ENCODE peak calls at places on chromosomes 5 and 9, in six cellular contexts. H, F, I, C, O and J are unnamed samples.

GRCh38 chr5:53874409-53874808 is 314.0 kb downstream of the NDUFS4 start:
- DNase-seq in I (no peak), H (no peak), C (peak; percentile 21), F (peak; percentile 53), O (no peak), J (no peak)

GRCh38 chr5:179953934-179954833 is 46.5 kb upstream of the TBC1D9B start:
- DNase-seq in I (peak; percentile 42), F (peak; percentile 70), H (no peak), O (no peak), C (peak; percentile 22), J (no peak)

GRCh38 chr9:68540712-68541535 is at the start of gene TMEM252:
- DNase-seq in I (no peak), H (no peak), O (no peak), F (no peak), C (no peak), J (no peak)

GRCh38 chr9:5773324-5773999 is 59.5 kb downstream of the ERMP1 start:
- DNase-seq in H (no peak), F (no peak), I (no peak), O (no peak), C (no peak), J (no peak)

GRCh38 chr5:122156724-122157325 is 27.5 kb downstream of the ZNF474 start:
- DNase-seq in H (no peak), O (no peak), I (peak; percentile 78), F (peak; percentile 82), C (peak; percentile 51), J (no peak)

GRCh38 chr9:117704024-117704575 is at the start of gene TLR4:
- DNase-seq in I (no peak), F (peak; percentile 83), C (peak; percentile 2), O (peak; percentile 82), H (peak; percentile 60), J (no peak)

GRCh38 chr9:124797343-124798103 is 20.6 kb downstream of the OLFML2A start:
- DNase-seq in O (no peak), H (no peak), I (peak; percentile 11), F (no peak), C (no peak), J (no peak)

GRCh38 chr5:38316544-38317224 is 58.3 kb downstream of the EGFLAM start:
- DNase-seq in C (no peak), O (no peak), H (no peak), I (peak; percentile 44), F (peak; percentile 61), J (no peak)

GRCh38 chr5:111676496-111676895 is 80.5 kb downstream of the NREP start:
- DNase-seq in F (peak; percentile 87), H (no peak), O (no peak), C (no peak), I (peak; percentile 44), J (no peak)

GRCh38 chr5:112492291-112492690 is 73.2 kb upstream of the EPB41L4A start:
- DNase-seq in H (no peak), C (peak; percentile 69), I (peak; percentile 23), F (peak; percentile 84), O (peak; percentile 72), J (peak; percentile 42)

GRCh38 chr5:113167985-113168384 is 191.4 kb downstream of the DCP2 start:
- DNase-seq in I (no peak), H (no peak), F (no peak), O (no peak), C (no peak), J (no peak)

DNA sequence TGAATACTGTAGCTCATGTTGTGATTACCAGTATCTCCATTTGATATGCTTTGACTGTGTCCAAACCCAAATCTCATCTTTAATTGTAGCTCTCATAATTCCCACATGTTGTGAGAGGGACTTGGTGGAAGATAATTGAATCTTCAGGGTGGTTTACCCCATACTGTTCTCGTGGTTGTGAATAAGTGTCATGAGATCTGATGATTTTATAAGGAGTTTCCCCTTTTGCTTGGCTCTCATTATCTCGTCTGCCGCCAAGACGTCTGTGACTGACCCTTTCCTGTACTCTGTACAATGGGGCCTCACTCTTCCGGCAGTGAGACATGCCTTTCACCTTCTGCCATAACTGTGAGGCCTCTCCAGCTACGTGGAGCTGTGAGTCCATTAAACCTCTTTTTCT is 59.3 kb downstream of the TRIO start:
- DNase-seq in H (no peak), C (no peak), F (peak; percentile 76), I (no peak), O (no peak), J (no peak)
- H3K9ac ChIP-seq in H (no peak overlapping the region), C (no peak overlapping the region), F (peak overlapping the region; percentile 68), I (peak overlapping the region; percentile 17), O (no peak overlapping the region), J (no peak overlapping the region)

GRCh38 chr9:88373018-88373417 is 15.2 kb upstream of the SPIN1 start:
- DNase-seq in O (no peak), H (no peak), F (no peak), I (no peak), C (no peak), J (no peak)
- H3K36me3 ChIP-seq in O (no peaks in the 10 kb centered on the region), H (no peaks in the 10 kb centered on the region), F (no peaks in the 10 kb centered on the region), I (no peaks in the 10 kb centered on the region), C (no peaks in the 10 kb centered on the region), J (no peaks in the 10 kb centered on the region)

DNA sequence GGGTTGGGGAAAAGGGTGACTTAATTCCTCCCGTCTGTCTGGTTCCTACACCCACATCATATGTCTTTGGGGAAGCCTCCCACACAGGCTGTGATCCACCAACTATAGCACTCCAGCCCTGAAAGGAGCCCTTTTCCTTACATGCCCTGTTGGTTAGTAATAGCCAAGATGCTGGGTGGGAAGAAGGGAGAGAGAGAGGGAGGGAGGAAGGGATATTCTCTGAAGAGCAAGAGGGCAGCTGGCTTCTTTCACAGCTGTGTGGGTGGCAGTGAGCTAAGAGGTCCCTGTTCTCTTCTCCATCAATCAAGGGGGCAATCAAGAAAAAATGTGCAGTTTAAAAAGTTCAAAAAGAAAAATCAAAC is 21.6 kb downstream of the HBEGF start:
- DNase-seq in C (no peak), F (peak; percentile 87), O (peak; percentile 86), I (peak; percentile 92), H (no peak), J (no peak)
- H3K9ac ChIP-seq in C (peak overlapping the region; percentile 81), F (no peak overlapping the region), O (no peak overlapping the region), I (no peak overlapping the region), H (no peak overlapping the region), J (no peak overlapping the region)

DNA sequence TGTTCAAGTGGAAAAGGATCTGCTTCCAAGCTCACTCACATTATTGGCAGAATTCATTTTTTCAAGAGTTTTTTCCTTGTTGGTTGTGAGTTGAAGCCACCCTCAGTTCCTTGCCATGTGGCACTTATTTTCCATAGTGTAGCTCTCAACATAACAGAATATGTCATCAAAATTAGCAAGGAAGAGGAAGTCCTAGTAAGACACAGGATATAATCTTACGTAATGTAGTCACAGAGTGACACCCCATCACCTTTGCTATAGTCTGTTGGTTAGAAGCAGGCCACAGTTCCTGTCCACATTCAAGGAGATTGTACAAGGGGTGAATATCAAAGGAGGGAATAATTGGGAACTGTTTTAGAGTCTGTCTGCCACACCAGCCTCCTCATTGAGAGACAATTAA is 15.7 kb downstream of the IRGM start:
- DNase-seq in H (no peak), O (no peak), C (no peak), I (no peak), F (no peak), J (no peak)
- H3K36me3 ChIP-seq in H (no peaks in the 10 kb centered on the region), O (no peaks in the 10 kb centered on the region), C (no peaks in the 10 kb centered on the region), I (no peaks in the 10 kb centered on the region), F (no peaks in the 10 kb centered on the region), J (no peaks in the 10 kb centered on the region)

DNA sequence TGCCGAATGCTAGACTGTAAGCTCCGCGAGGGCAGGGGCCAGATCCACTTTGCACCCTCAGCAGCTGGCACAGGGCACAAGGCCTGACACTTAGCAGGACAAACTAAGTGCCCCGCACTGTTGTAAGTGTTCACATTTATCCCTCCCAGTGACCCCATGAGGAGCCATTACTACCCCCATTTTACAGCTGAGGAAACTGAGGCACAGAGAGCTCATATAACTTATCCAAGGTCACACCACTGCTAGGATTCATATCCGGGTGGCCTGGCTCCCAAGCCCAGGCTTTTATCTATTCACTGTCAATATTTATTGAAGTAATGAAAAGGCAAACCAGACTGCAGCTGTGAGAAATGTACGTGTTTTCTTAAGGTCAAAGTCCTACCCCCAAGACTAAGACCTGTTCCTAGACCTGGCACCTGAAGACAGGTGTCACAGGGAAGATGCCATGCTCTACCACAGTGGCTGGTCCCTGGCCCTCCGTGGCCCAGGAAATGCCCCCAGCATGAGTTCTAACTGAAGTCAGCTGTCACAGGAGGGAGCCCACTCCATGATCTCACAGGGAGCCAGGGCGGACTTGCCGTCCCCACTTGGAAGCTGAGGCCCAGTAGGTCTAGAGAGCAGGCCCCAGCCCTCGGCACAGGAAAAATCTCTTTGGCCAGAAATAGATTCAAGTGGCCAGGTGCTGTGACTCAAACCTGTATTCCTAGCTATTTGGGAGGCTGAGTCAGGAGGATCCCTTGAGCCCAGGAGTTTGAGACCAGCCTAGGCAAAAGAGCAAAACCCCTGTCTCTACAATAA is 74.7 kb upstream of the IL17B start:
- DNase-seq in O (peak; percentile 67), I (no peak), F (no peak), C (no peak), H (peak; percentile 56), J (no peak)
- H3K9ac ChIP-seq in O (no peak overlapping the region), I (peak overlapping the region; percentile 79), F (peak overlapping the region; percentile 73), C (no peak overlapping the region), H (peak overlapping the region; percentile 1), J (peak overlapping the region; percentile 21)

GRCh38 chr5:446864-447263 is 3.9 kb downstream of the EXOC3 start:
- DNase-seq in O (no peak), C (peak; percentile 66), I (peak; percentile 51), H (no peak), F (peak; percentile 67), J (no peak)
- H3K36me3 ChIP-seq in O (peaks cover 30% of the 10 kb centered on the region), C (peaks cover 54% of the 10 kb centered on the region), I (peaks cover 38% of the 10 kb centered on the region), H (peaks cover 12% of the 10 kb centered on the region), F (peaks cover 27% of the 10 kb centered on the region), J (peaks cover 45% of the 10 kb centered on the region)

DNA sequence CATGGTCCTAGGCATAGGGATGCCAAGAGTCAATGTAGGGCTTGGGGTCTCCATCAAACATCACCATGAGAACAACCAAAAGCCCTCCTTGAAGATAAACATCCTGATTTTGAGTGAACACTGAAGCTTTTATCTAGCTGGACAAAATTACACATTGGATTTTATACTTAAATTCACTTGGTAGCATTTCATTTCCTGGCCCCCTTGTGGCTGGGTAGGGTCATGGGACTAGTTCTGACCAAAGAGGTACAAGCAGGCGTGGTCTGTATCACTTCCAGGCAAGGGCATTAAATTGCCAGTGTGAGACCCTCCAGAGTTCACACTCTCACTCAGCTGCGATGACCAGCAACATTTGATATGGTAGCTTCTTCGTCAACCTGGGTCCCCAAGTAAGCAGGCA is 320.3 kb downstream of the ACTL7B start:
- DNase-seq in I (no peak), F (no peak), C (no peak), O (no peak), H (peak; percentile 36), J (peak; percentile 22)
- H3K9ac ChIP-seq in I (no peak overlapping the region), F (no peak overlapping the region), C (peak overlapping the region; percentile 54), O (no peak overlapping the region), H (no peak overlapping the region), J (no peak overlapping the region)

GRCh38 chr5:887947-888640 is 4.5 kb downstream of the BRD9 start:
- DNase-seq in O (no peak), H (no peak), F (no peak), I (no peak), C (no peak), J (no peak)
- H3K36me3 ChIP-seq in O (peaks cover 39% of the 10 kb centered on the region), H (peaks cover 26% of the 10 kb centered on the region), F (peaks cover 25% of the 10 kb centered on the region), I (peaks cover 68% of the 10 kb centered on the region), C (peaks cover 79% of the 10 kb centered on the region), J (peaks cover 84% of the 10 kb centered on the region)